ENCODE peak calls at places on chromosomes 7 and 10, in ten cellular contexts. One of them, this sample, is unnamed.

GRCh38 chr7:2775376-2775775 is 68.7 kb downstream of the GNA12 start:
- DNase-seq in Calu3: no peak
- DNase-seq in progenitor cell of endocrine pancreas: no peak
- DNase-seq in IMR-90: no peak
- DNase-seq in endothelial cell: no peak
- DNase-seq in CD4-positive, alpha-beta T cell: no peak
- DNase-seq in A549: no peak
- DNase-seq in adrenal gland: no peak
- DNase-seq in HCT116: no peak
- DNase-seq in kidney epithelial cell: no peak
- DNase-seq in this sample: no peak

GRCh38 chr10:93815304-93816091 is 57.8 kb downstream of the LGI1 start:
- DNase-seq in CD4-positive, alpha-beta T cell: no peak
- DNase-seq in kidney epithelial cell: no peak
- DNase-seq in A549: no peak
- DNase-seq in HCT116: no peak
- DNase-seq in endothelial cell: no peak
- DNase-seq in Calu3: no peak
- DNase-seq in adrenal gland: no peak
- DNase-seq in IMR-90: no peak
- DNase-seq in progenitor cell of endocrine pancreas: no peak
- DNase-seq in this sample: no peak

GRCh38 chr10:119493155-119493554 is 49.4 kb downstream of the RGS10 start:
- DNase-seq in CD4-positive, alpha-beta T cell: no peak
- DNase-seq in kidney epithelial cell: no peak
- DNase-seq in progenitor cell of endocrine pancreas: no peak
- DNase-seq in Calu3: no peak
- DNase-seq in HCT116: no peak
- DNase-seq in adrenal gland: no peak
- DNase-seq in IMR-90: no peak
- DNase-seq in endothelial cell: no peak
- DNase-seq in A549: no peak
- DNase-seq in this sample: no peak

GRCh38 chr10:77478248-77478963 is 159.2 kb downstream of the KCNMA1 start:
- DNase-seq in A549: no peak
- DNase-seq in adrenal gland: no peak
- DNase-seq in IMR-90: peak; percentile 96
- DNase-seq in CD4-positive, alpha-beta T cell: no peak
- DNase-seq in HCT116: no peak
- DNase-seq in progenitor cell of endocrine pancreas: no peak
- DNase-seq in kidney epithelial cell: peak; percentile 83
- DNase-seq in endothelial cell: no peak
- DNase-seq in Calu3: no peak
- DNase-seq in this sample: no peak

GRCh38 chr7:19491371-19491770 is 217.5 kb downstream of the POLR1F start:
- DNase-seq in endothelial cell: no peak
- DNase-seq in HCT116: no peak
- DNase-seq in IMR-90: no peak
- DNase-seq in A549: no peak
- DNase-seq in Calu3: no peak
- DNase-seq in progenitor cell of endocrine pancreas: no peak
- DNase-seq in kidney epithelial cell: no peak
- DNase-seq in adrenal gland: no peak
- DNase-seq in CD4-positive, alpha-beta T cell: no peak
- DNase-seq in this sample: no peak

GRCh38 chr7:151518105-151518780 is 1.5 kb downstream of the RHEB start:
- DNase-seq in A549: peak; percentile 54
- DNase-seq in IMR-90: peak; percentile 48
- DNase-seq in CD4-positive, alpha-beta T cell: peak; percentile 26
- DNase-seq in kidney epithelial cell: no peak
- DNase-seq in progenitor cell of endocrine pancreas: no peak
- DNase-seq in adrenal gland: peak; percentile 75
- DNase-seq in Calu3: peak; percentile 43
- DNase-seq in HCT116: no peak
- DNase-seq in endothelial cell: peak; percentile 19
- DNase-seq in this sample: no peak

GRCh38 chr10:104485632-104486031 is 132.0 kb downstream of the CFAP58 start:
- DNase-seq in adrenal gland: no peak
- DNase-seq in IMR-90: no peak
- DNase-seq in endothelial cell: no peak
- DNase-seq in kidney epithelial cell: no peak
- DNase-seq in HCT116: peak; percentile 16
- DNase-seq in Calu3: no peak
- DNase-seq in progenitor cell of endocrine pancreas: no peak
- DNase-seq in CD4-positive, alpha-beta T cell: no peak
- DNase-seq in A549: peak; percentile 12
- DNase-seq in this sample: no peak

GRCh38 chr10:88841316-88842111 is 10.1 kb downstream of the ANKRD22 start:
- DNase-seq in A549: no peak
- DNase-seq in adrenal gland: no peak
- DNase-seq in progenitor cell of endocrine pancreas: no peak
- DNase-seq in Calu3: peak; percentile 28
- DNase-seq in endothelial cell: no peak
- DNase-seq in CD4-positive, alpha-beta T cell: no peak
- DNase-seq in HCT116: no peak
- DNase-seq in kidney epithelial cell: no peak
- DNase-seq in IMR-90: no peak
- DNase-seq in this sample: no peak

GRCh38 chr10:70772627-70773026 is 12.6 kb downstream of the TBATA start:
- DNase-seq in endothelial cell: peak; percentile 1
- DNase-seq in HCT116: no peak
- DNase-seq in CD4-positive, alpha-beta T cell: no peak
- DNase-seq in kidney epithelial cell: no peak
- DNase-seq in A549: no peak
- DNase-seq in progenitor cell of endocrine pancreas: no peak
- DNase-seq in adrenal gland: no peak
- DNase-seq in Calu3: no peak
- DNase-seq in IMR-90: no peak
- DNase-seq in this sample: peak; percentile 12

GRCh38 chr7:140526214-140526613 is 46.9 kb upstream of the MKRN1 start:
- DNase-seq in A549: no peak
- DNase-seq in progenitor cell of endocrine pancreas: no peak
- DNase-seq in endothelial cell: no peak
- DNase-seq in HCT116: no peak
- DNase-seq in CD4-positive, alpha-beta T cell: no peak
- DNase-seq in IMR-90: no peak
- DNase-seq in kidney epithelial cell: no peak
- DNase-seq in Calu3: no peak
- DNase-seq in adrenal gland: no peak
- DNase-seq in this sample: no peak
- TF ChIP-seq CTCF in A549: no peak
- TF ChIP-seq CTCF in progenitor cell of endocrine pancreas: no peak
- TF ChIP-seq CTCF in endothelial cell: no peak
- TF ChIP-seq CTCF in HCT116: no peak
- TF ChIP-seq CTCF in CD4-positive, alpha-beta T cell: no peak
- TF ChIP-seq CTCF in IMR-90: no peak
- TF ChIP-seq CTCF in kidney epithelial cell: no peak
- TF ChIP-seq CTCF in Calu3: no peak
- TF ChIP-seq CTCF in adrenal gland: no peak
- TF ChIP-seq CTCF in this sample: no peak

GRCh38 chr10:14878266-14879054 is at the start of gene SUV39H2:
- DNase-seq in Calu3: peak; percentile 97
- DNase-seq in A549: peak; percentile 95
- DNase-seq in CD4-positive, alpha-beta T cell: peak; percentile 90
- DNase-seq in adrenal gland: peak; percentile 97
- DNase-seq in HCT116: peak; percentile 80
- DNase-seq in IMR-90: peak; percentile 91
- DNase-seq in endothelial cell: peak; percentile 98
- DNase-seq in kidney epithelial cell: peak; percentile 71
- DNase-seq in progenitor cell of endocrine pancreas: peak; percentile 95
- DNase-seq in this sample: peak; percentile 100
- TF ChIP-seq CTCF in Calu3: no peak
- TF ChIP-seq CTCF in A549: no peak
- TF ChIP-seq CTCF in CD4-positive, alpha-beta T cell: no peak
- TF ChIP-seq CTCF in adrenal gland: no peak
- TF ChIP-seq CTCF in HCT116: no peak
- TF ChIP-seq CTCF in IMR-90: peak; percentile 1
- TF ChIP-seq CTCF in endothelial cell: no peak
- TF ChIP-seq CTCF in kidney epithelial cell: peak; percentile 5
- TF ChIP-seq CTCF in progenitor cell of endocrine pancreas: peak; percentile 9
- TF ChIP-seq CTCF in this sample: no peak

GRCh38 chr10:14617125-14617524 is 157.6 kb downstream of the FAM107B start:
- DNase-seq in adrenal gland: no peak
- DNase-seq in endothelial cell: peak; percentile 17
- DNase-seq in kidney epithelial cell: no peak
- DNase-seq in HCT116: no peak
- DNase-seq in A549: no peak
- DNase-seq in progenitor cell of endocrine pancreas: no peak
- DNase-seq in CD4-positive, alpha-beta T cell: no peak
- DNase-seq in IMR-90: no peak
- DNase-seq in Calu3: no peak
- DNase-seq in this sample: no peak

GRCh38 chr10:14616465-14616864 is 158.2 kb downstream of the FAM107B start:
- DNase-seq in adrenal gland: no peak
- DNase-seq in A549: no peak
- DNase-seq in endothelial cell: no peak
- DNase-seq in progenitor cell of endocrine pancreas: no peak
- DNase-seq in Calu3: no peak
- DNase-seq in IMR-90: no peak
- DNase-seq in CD4-positive, alpha-beta T cell: no peak
- DNase-seq in kidney epithelial cell: no peak
- DNase-seq in HCT116: no peak
- DNase-seq in this sample: no peak

GRCh38 chr10:14621037-14621436 is 153.7 kb downstream of the FAM107B start:
- DNase-seq in kidney epithelial cell: no peak
- DNase-seq in progenitor cell of endocrine pancreas: no peak
- DNase-seq in CD4-positive, alpha-beta T cell: no peak
- DNase-seq in Calu3: no peak
- DNase-seq in HCT116: no peak
- DNase-seq in A549: no peak
- DNase-seq in endothelial cell: no peak
- DNase-seq in adrenal gland: no peak
- DNase-seq in IMR-90: peak; percentile 55
- DNase-seq in this sample: no peak

GRCh38 chr10:14618669-14619068 is 156.0 kb downstream of the FAM107B start:
- DNase-seq in A549: no peak
- DNase-seq in Calu3: no peak
- DNase-seq in adrenal gland: no peak
- DNase-seq in endothelial cell: no peak
- DNase-seq in IMR-90: no peak
- DNase-seq in CD4-positive, alpha-beta T cell: no peak
- DNase-seq in kidney epithelial cell: no peak
- DNase-seq in HCT116: no peak
- DNase-seq in progenitor cell of endocrine pancreas: no peak
- DNase-seq in this sample: no peak

GRCh38 chr10:14617850-14618249 is 156.8 kb downstream of the FAM107B start:
- DNase-seq in progenitor cell of endocrine pancreas: no peak
- DNase-seq in CD4-positive, alpha-beta T cell: no peak
- DNase-seq in Calu3: no peak
- DNase-seq in kidney epithelial cell: no peak
- DNase-seq in IMR-90: peak; percentile 45
- DNase-seq in HCT116: no peak
- DNase-seq in A549: no peak
- DNase-seq in endothelial cell: no peak
- DNase-seq in adrenal gland: no peak
- DNase-seq in this sample: no peak
- TF ChIP-seq CTCF in progenitor cell of endocrine pancreas: no peak
- TF ChIP-seq CTCF in CD4-positive, alpha-beta T cell: no peak
- TF ChIP-seq CTCF in Calu3: no peak
- TF ChIP-seq CTCF in kidney epithelial cell: no peak
- TF ChIP-seq CTCF in IMR-90: peak; percentile 23
- TF ChIP-seq CTCF in HCT116: no peak
- TF ChIP-seq CTCF in A549: no peak
- TF ChIP-seq CTCF in endothelial cell: no peak
- TF ChIP-seq CTCF in adrenal gland: peak; percentile 36
- TF ChIP-seq CTCF in this sample: no peak

GRCh38 chr7:39294022-39294421 is 272.2 kb upstream of the YAE1 start:
- DNase-seq in progenitor cell of endocrine pancreas: no peak
- DNase-seq in IMR-90: no peak
- DNase-seq in HCT116: no peak
- DNase-seq in endothelial cell: no peak
- DNase-seq in Calu3: no peak
- DNase-seq in kidney epithelial cell: no peak
- DNase-seq in CD4-positive, alpha-beta T cell: no peak
- DNase-seq in A549: no peak
- DNase-seq in adrenal gland: no peak
- DNase-seq in this sample: no peak
- TF ChIP-seq CTCF in progenitor cell of endocrine pancreas: no peak
- TF ChIP-seq CTCF in IMR-90: no peak
- TF ChIP-seq CTCF in HCT116: no peak
- TF ChIP-seq CTCF in endothelial cell: no peak
- TF ChIP-seq CTCF in Calu3: no peak
- TF ChIP-seq CTCF in kidney epithelial cell: no peak
- TF ChIP-seq CTCF in CD4-positive, alpha-beta T cell: no peak
- TF ChIP-seq CTCF in A549: no peak
- TF ChIP-seq CTCF in adrenal gland: no peak
- TF ChIP-seq CTCF in this sample: no peak

DNA sequence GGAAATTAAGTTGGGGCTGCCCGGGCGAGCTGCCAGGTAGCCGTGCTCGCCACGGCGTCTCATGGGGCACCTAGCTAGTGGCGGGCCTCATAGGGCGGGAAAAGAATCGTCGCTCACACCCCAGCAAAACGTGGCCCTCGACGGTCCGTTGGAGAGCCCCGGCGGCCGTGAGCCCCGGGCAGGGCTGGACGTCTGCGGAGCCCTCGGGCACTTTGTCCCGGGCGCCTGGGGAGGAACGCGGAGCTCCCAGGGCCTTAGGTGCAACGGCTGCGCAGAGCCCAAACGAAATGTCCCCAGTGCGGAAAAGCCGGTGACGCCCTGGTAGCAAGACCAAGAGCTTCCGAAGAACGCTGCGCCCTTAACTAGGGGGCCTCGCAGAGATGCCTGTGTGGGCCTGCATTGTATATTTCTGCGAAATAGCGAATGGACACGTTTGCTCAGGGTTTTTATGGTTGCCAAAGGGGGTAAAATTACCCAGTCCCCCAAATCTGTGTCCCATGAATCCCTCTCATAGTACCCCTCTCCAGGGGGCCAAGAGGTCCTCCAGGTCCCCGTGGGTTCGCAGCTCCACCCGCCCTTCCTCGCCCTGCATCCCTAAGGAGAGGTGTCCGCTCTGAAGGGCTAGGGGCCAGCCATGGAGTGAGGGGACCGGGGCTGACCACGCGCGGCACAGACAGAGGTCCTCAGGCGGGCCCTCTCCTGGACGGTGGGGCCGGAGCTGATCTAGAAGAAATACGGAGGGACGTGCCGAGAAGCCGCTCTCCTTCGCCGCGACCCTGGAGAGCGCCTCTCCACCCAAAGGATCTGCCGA is 1.0 kb upstream of the SFMBT2 start:
- DNase-seq in IMR-90: no peak
- DNase-seq in progenitor cell of endocrine pancreas: no peak
- DNase-seq in Calu3: no peak
- DNase-seq in kidney epithelial cell: no peak
- DNase-seq in CD4-positive, alpha-beta T cell: peak; percentile 34
- DNase-seq in A549: no peak
- DNase-seq in endothelial cell: peak; percentile 24
- DNase-seq in HCT116: no peak
- DNase-seq in adrenal gland: peak; percentile 34
- DNase-seq in this sample: no peak
- TF ChIP-seq CTCF in IMR-90: no peak
- TF ChIP-seq CTCF in progenitor cell of endocrine pancreas: no peak
- TF ChIP-seq CTCF in Calu3: no peak
- TF ChIP-seq CTCF in kidney epithelial cell: no peak
- TF ChIP-seq CTCF in CD4-positive, alpha-beta T cell: no peak
- TF ChIP-seq CTCF in A549: no peak
- TF ChIP-seq CTCF in endothelial cell: no peak
- TF ChIP-seq CTCF in HCT116: no peak
- TF ChIP-seq CTCF in adrenal gland: no peak
- TF ChIP-seq CTCF in this sample: no peak

GRCh38 chr10:84820121-84820520 is 491.7 kb downstream of the CCSER2 start:
- DNase-seq in HCT116: peak; percentile 10
- DNase-seq in adrenal gland: no peak
- DNase-seq in endothelial cell: no peak
- DNase-seq in progenitor cell of endocrine pancreas: no peak
- DNase-seq in IMR-90: no peak
- DNase-seq in A549: peak; percentile 12
- DNase-seq in Calu3: peak; percentile 6
- DNase-seq in kidney epithelial cell: no peak
- DNase-seq in CD4-positive, alpha-beta T cell: no peak
- DNase-seq in this sample: no peak
- TF ChIP-seq CTCF in HCT116: peak; percentile 29
- TF ChIP-seq CTCF in adrenal gland: no peak
- TF ChIP-seq CTCF in endothelial cell: no peak
- TF ChIP-seq CTCF in progenitor cell of endocrine pancreas: no peak
- TF ChIP-seq CTCF in IMR-90: peak; percentile 8
- TF ChIP-seq CTCF in A549: no peak
- TF ChIP-seq CTCF in Calu3: no peak
- TF ChIP-seq CTCF in kidney epithelial cell: peak; percentile 6
- TF ChIP-seq CTCF in CD4-positive, alpha-beta T cell: no peak
- TF ChIP-seq CTCF in this sample: peak; percentile 8